ENCODE peak calls at places on chromosomes 11 and 22, in seven cellular contexts. U, P, X, C, D, V and Y are unnamed samples.

GRCh38 chr11:132064987-132065620 is 694.7 kb downstream of the NTM start:
- DNase-seq in X (peak; percentile 64), D (peak; percentile 97), U (no peak), C (peak; percentile 100), P (no peak), V (peak; percentile 1), Y (no peak)

GRCh38 chr22:22397292-22397870 is 111.2 kb downstream of the ZNF280B start:
- DNase-seq in P (no peak), U (no peak), X (no peak), V (peak; percentile 61), D (peak; percentile 81), C (peak; percentile 16), Y (no peak)

GRCh38 chr22:49243965-49244364 is 583.7 kb downstream of the BRD1 start:
- DNase-seq in X (no peak), D (no peak), V (no peak), P (peak; percentile 48), C (no peak), U (no peak), Y (no peak)

GRCh38 chr11:94740975-94741707 is 27.0 kb upstream of the AMOTL1 start:
- DNase-seq in P (peak; percentile 65), D (peak; percentile 75), C (peak; percentile 57), X (peak; percentile 77), V (peak; percentile 83), U (no peak), Y (no peak)

GRCh38 chr11:29435421-29435820 is 581.4 kb downstream of the KCNA4 start:
- DNase-seq in V (no peak), C (peak; percentile 17), X (no peak), D (peak; percentile 8), U (no peak), P (no peak), Y (no peak)

GRCh38 chr22:40348025-40348658 is 1.8 kb downstream of the ADSL start:
- DNase-seq in V (peak; percentile 57), C (peak; percentile 26), U (peak; percentile 53), P (no peak), X (peak; percentile 72), D (peak; percentile 83), Y (peak; percentile 70)

GRCh38 chr11:44716256-44716655 is 10.5 kb upstream of the TSPAN18 start:
- DNase-seq in P (no peak), X (no peak), C (no peak), V (no peak), D (no peak), U (no peak), Y (no peak)

GRCh38 chr22:49433717-49434611 is 393.7 kb downstream of the BRD1 start:
- DNase-seq in X (no peak), V (peak; percentile 27), U (no peak), C (no peak), P (no peak), D (no peak), Y (no peak)

GRCh38 chr11:85628771-85629341 is 463 bp downstream of the TMEM126B start:
- DNase-seq in U (no peak), C (no peak), X (peak; percentile 13), P (no peak), D (peak; percentile 56), V (no peak), Y (no peak)

GRCh38 chr11:112540261-112540660 is 279.6 kb upstream of the PLET1 start:
- DNase-seq in P (no peak), U (no peak), V (no peak), D (no peak), X (no peak), C (no peak), Y (no peak)
- H3K4me3 ChIP-seq in P (no peak overlapping the region), U (no peak overlapping the region), V (no peak overlapping the region), D (no peak overlapping the region), X (no peak overlapping the region), C (no peak overlapping the region), Y (no peak overlapping the region)

GRCh38 chr11:69862331-69862761 is 43.1 kb upstream of the FGF3 start:
- DNase-seq in V (no peak), X (no peak), U (no peak), C (no peak), D (no peak), P (no peak), Y (no peak)
- H3K4me1 ChIP-seq in V (no peaks in the 10 kb centered on the region), X (no peaks in the 10 kb centered on the region), U (no peaks in the 10 kb centered on the region), C (peaks cover 6% of the 10 kb centered on the region), D (no peaks in the 10 kb centered on the region), P (no peaks in the 10 kb centered on the region), Y (no peaks in the 10 kb centered on the region)

DNA sequence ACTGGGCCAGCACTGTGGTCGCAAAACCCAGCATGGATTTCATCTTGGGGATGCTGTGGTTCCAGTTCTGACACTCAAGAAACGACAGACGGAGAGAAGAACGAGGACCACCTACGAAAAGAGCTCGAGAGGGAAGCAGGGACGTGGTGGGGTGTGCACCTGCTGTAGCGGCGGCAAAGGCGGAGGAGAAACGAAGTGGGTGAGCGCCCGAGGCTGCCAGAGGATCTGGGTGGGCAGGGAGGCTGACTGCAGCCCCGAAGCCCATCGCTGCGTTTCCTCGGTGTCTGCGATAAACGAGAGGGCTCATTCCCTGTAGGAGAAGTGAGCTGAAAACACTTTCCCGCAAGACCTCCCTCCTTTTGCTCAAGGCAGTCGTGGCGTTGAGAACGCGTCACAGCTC is 246.1 kb downstream of the OR4C45 start:
- DNase-seq in C (no peak), X (no peak), P (no peak), V (no peak), D (no peak), U (no peak), Y (no peak)
- H3K9me3 ChIP-seq in C (peaks cover 8% of the 10 kb centered on the region), X (no peaks in the 10 kb centered on the region), P (no peaks in the 10 kb centered on the region), V (no peaks in the 10 kb centered on the region), D (no peaks in the 10 kb centered on the region), U (no peaks in the 10 kb centered on the region), Y (no peaks in the 10 kb centered on the region)

GRCh38 chr22:38941488-38941987 is 15.9 kb upstream of the APOBEC3A start:
- DNase-seq in C (no peak), V (no peak), P (peak; percentile 80), X (no peak), D (no peak), U (no peak), Y (peak; percentile 5)
- H3K4me3 ChIP-seq in C (no peak overlapping the region), V (no peak overlapping the region), P (no peak overlapping the region), X (no peak overlapping the region), D (no peak overlapping the region), U (peak overlapping the region; percentile 21), Y (peak overlapping the region; percentile 16)